ENCODE peak calls at places on chromosome 16, in ten cellular contexts. One of them, this sample, is unnamed.

GRCh38 chr16:30028438-30029093 is 2.5 kb downstream of the TLCD3B start:
- DNase-seq in stimulated activated CD8-positive, alpha-beta memory T cell treated with anti-CD3 and anti-CD28 coated beads, Interleukin-12 subunit alpha, Interleukin-12 subunit beta, amount 100 ng/mL, for 4 hours: no peak
- DNase-seq in osteocyte: no peak
- DNase-seq in C1 segment of cervical spinal cord: no peak
- DNase-seq in GM13977: no peak
- DNase-seq in cardiac muscle cell: peak
- DNase-seq in fibroblast of mammary gland: no peak
- DNase-seq in astrocyte of the spinal cord: no peak
- DNase-seq in substantia nigra: no peak
- DNase-seq in NT2/D1: no peak
- DNase-seq in this sample: no peak

GRCh38 chr16:59878999-59879398 is 1144.9 kb upstream of the GOT2 start:
- DNase-seq in stimulated activated CD8-positive, alpha-beta memory T cell treated with anti-CD3 and anti-CD28 coated beads, Interleukin-12 subunit alpha, Interleukin-12 subunit beta, amount 100 ng/mL, for 4 hours: no peak
- DNase-seq in osteocyte: no peak
- DNase-seq in C1 segment of cervical spinal cord: no peak
- DNase-seq in GM13977: no peak
- DNase-seq in cardiac muscle cell: no peak
- DNase-seq in fibroblast of mammary gland: no peak
- DNase-seq in astrocyte of the spinal cord: no peak
- DNase-seq in substantia nigra: no peak
- DNase-seq in NT2/D1: no peak
- DNase-seq in this sample: no peak

GRCh38 chr16:87132361-87133014 is 184.7 kb downstream of the C16orf95 start:
- DNase-seq in stimulated activated CD8-positive, alpha-beta memory T cell treated with anti-CD3 and anti-CD28 coated beads, Interleukin-12 subunit alpha, Interleukin-12 subunit beta, amount 100 ng/mL, for 4 hours: no peak
- DNase-seq in osteocyte: peak
- DNase-seq in C1 segment of cervical spinal cord: peak
- DNase-seq in GM13977: no peak
- DNase-seq in cardiac muscle cell: no peak
- DNase-seq in fibroblast of mammary gland: peak
- DNase-seq in astrocyte of the spinal cord: peak
- DNase-seq in substantia nigra: no peak
- DNase-seq in NT2/D1: no peak
- DNase-seq in this sample: peak

GRCh38 chr16:58843675-58844074 is 109.6 kb upstream of the GOT2 start:
- DNase-seq in stimulated activated CD8-positive, alpha-beta memory T cell treated with anti-CD3 and anti-CD28 coated beads, Interleukin-12 subunit alpha, Interleukin-12 subunit beta, amount 100 ng/mL, for 4 hours: no peak
- DNase-seq in osteocyte: no peak
- DNase-seq in C1 segment of cervical spinal cord: no peak
- DNase-seq in GM13977: peak
- DNase-seq in cardiac muscle cell: peak
- DNase-seq in fibroblast of mammary gland: peak
- DNase-seq in astrocyte of the spinal cord: peak
- DNase-seq in substantia nigra: no peak
- DNase-seq in NT2/D1: peak
- DNase-seq in this sample: peak

GRCh38 chr16:11136600-11136999 is 119.4 kb downstream of the SOCS1 start:
- DNase-seq in stimulated activated CD8-positive, alpha-beta memory T cell treated with anti-CD3 and anti-CD28 coated beads, Interleukin-12 subunit alpha, Interleukin-12 subunit beta, amount 100 ng/mL, for 4 hours: no peak
- DNase-seq in osteocyte: peak
- DNase-seq in C1 segment of cervical spinal cord: no peak
- DNase-seq in GM13977: no peak
- DNase-seq in cardiac muscle cell: no peak
- DNase-seq in fibroblast of mammary gland: peak
- DNase-seq in astrocyte of the spinal cord: peak
- DNase-seq in substantia nigra: no peak
- DNase-seq in NT2/D1: no peak
- DNase-seq in this sample: no peak

GRCh38 chr16:55044366-55044975 is 113.8 kb downstream of the IRX5 start:
- DNase-seq in stimulated activated CD8-positive, alpha-beta memory T cell treated with anti-CD3 and anti-CD28 coated beads, Interleukin-12 subunit alpha, Interleukin-12 subunit beta, amount 100 ng/mL, for 4 hours: no peak
- DNase-seq in osteocyte: peak
- DNase-seq in C1 segment of cervical spinal cord: no peak
- DNase-seq in GM13977: no peak
- DNase-seq in cardiac muscle cell: no peak
- DNase-seq in fibroblast of mammary gland: no peak
- DNase-seq in astrocyte of the spinal cord: no peak
- DNase-seq in substantia nigra: no peak
- DNase-seq in NT2/D1: no peak
- DNase-seq in this sample: no peak

GRCh38 chr16:84362410-84362809 is 5.9 kb upstream of the ATP2C2 start:
- DNase-seq in stimulated activated CD8-positive, alpha-beta memory T cell treated with anti-CD3 and anti-CD28 coated beads, Interleukin-12 subunit alpha, Interleukin-12 subunit beta, amount 100 ng/mL, for 4 hours: no peak
- DNase-seq in osteocyte: no peak
- DNase-seq in C1 segment of cervical spinal cord: no peak
- DNase-seq in GM13977: no peak
- DNase-seq in cardiac muscle cell: no peak
- DNase-seq in fibroblast of mammary gland: no peak
- DNase-seq in astrocyte of the spinal cord: no peak
- DNase-seq in substantia nigra: no peak
- DNase-seq in NT2/D1: no peak
- DNase-seq in this sample: no peak

GRCh38 chr16:12124742-12125141 is 148.2 kb downstream of the SNX29 start:
- DNase-seq in stimulated activated CD8-positive, alpha-beta memory T cell treated with anti-CD3 and anti-CD28 coated beads, Interleukin-12 subunit alpha, Interleukin-12 subunit beta, amount 100 ng/mL, for 4 hours: no peak
- DNase-seq in osteocyte: no peak
- DNase-seq in C1 segment of cervical spinal cord: no peak
- DNase-seq in GM13977: no peak
- DNase-seq in cardiac muscle cell: no peak
- DNase-seq in fibroblast of mammary gland: no peak
- DNase-seq in astrocyte of the spinal cord: no peak
- DNase-seq in substantia nigra: no peak
- DNase-seq in NT2/D1: no peak
- DNase-seq in this sample: no peak

GRCh38 chr16:48330847-48331204 is 54.4 kb downstream of the SIAH1 start:
- DNase-seq in stimulated activated CD8-positive, alpha-beta memory T cell treated with anti-CD3 and anti-CD28 coated beads, Interleukin-12 subunit alpha, Interleukin-12 subunit beta, amount 100 ng/mL, for 4 hours: no peak
- DNase-seq in osteocyte: no peak
- DNase-seq in C1 segment of cervical spinal cord: no peak
- DNase-seq in GM13977: no peak
- DNase-seq in cardiac muscle cell: no peak
- DNase-seq in fibroblast of mammary gland: no peak
- DNase-seq in astrocyte of the spinal cord: no peak
- DNase-seq in substantia nigra: no peak
- DNase-seq in NT2/D1: no peak
- DNase-seq in this sample: no peak

GRCh38 chr16:26263406-26263805 is 571.6 kb downstream of the HS3ST4 start:
- DNase-seq in stimulated activated CD8-positive, alpha-beta memory T cell treated with anti-CD3 and anti-CD28 coated beads, Interleukin-12 subunit alpha, Interleukin-12 subunit beta, amount 100 ng/mL, for 4 hours: no peak
- DNase-seq in osteocyte: no peak
- DNase-seq in C1 segment of cervical spinal cord: no peak
- DNase-seq in GM13977: no peak
- DNase-seq in cardiac muscle cell: no peak
- DNase-seq in fibroblast of mammary gland: no peak
- DNase-seq in astrocyte of the spinal cord: no peak
- DNase-seq in substantia nigra: no peak
- DNase-seq in NT2/D1: no peak
- DNase-seq in this sample: no peak

GRCh38 chr16:4101421-4102275 is 14.6 kb downstream of the ADCY9 start:
- DNase-seq in stimulated activated CD8-positive, alpha-beta memory T cell treated with anti-CD3 and anti-CD28 coated beads, Interleukin-12 subunit alpha, Interleukin-12 subunit beta, amount 100 ng/mL, for 4 hours: no peak
- DNase-seq in osteocyte: no peak
- DNase-seq in C1 segment of cervical spinal cord: no peak
- DNase-seq in GM13977: no peak
- DNase-seq in cardiac muscle cell: no peak
- DNase-seq in fibroblast of mammary gland: peak
- DNase-seq in astrocyte of the spinal cord: no peak
- DNase-seq in substantia nigra: no peak
- DNase-seq in NT2/D1: no peak
- DNase-seq in this sample: no peak

GRCh38 chr16:68059804-68060203 is 25.4 kb upstream of the NFATC3 start:
- DNase-seq in stimulated activated CD8-positive, alpha-beta memory T cell treated with anti-CD3 and anti-CD28 coated beads, Interleukin-12 subunit alpha, Interleukin-12 subunit beta, amount 100 ng/mL, for 4 hours: no peak
- DNase-seq in osteocyte: no peak
- DNase-seq in C1 segment of cervical spinal cord: no peak
- DNase-seq in GM13977: no peak
- DNase-seq in cardiac muscle cell: no peak
- DNase-seq in fibroblast of mammary gland: no peak
- DNase-seq in astrocyte of the spinal cord: no peak
- DNase-seq in substantia nigra: no peak
- DNase-seq in NT2/D1: no peak
- DNase-seq in this sample: no peak

GRCh38 chr16:4369006-4369766 is 2.5 kb upstream of the VASN start:
- DNase-seq in stimulated activated CD8-positive, alpha-beta memory T cell treated with anti-CD3 and anti-CD28 coated beads, Interleukin-12 subunit alpha, Interleukin-12 subunit beta, amount 100 ng/mL, for 4 hours: no peak
- DNase-seq in osteocyte: no peak
- DNase-seq in C1 segment of cervical spinal cord: no peak
- DNase-seq in GM13977: no peak
- DNase-seq in cardiac muscle cell: no peak
- DNase-seq in fibroblast of mammary gland: peak
- DNase-seq in astrocyte of the spinal cord: no peak
- DNase-seq in substantia nigra: no peak
- DNase-seq in NT2/D1: no peak
- DNase-seq in this sample: no peak

GRCh38 chr16:75385507-75386152 is 47.7 kb downstream of the CFDP1 start:
- DNase-seq in stimulated activated CD8-positive, alpha-beta memory T cell treated with anti-CD3 and anti-CD28 coated beads, Interleukin-12 subunit alpha, Interleukin-12 subunit beta, amount 100 ng/mL, for 4 hours: no peak
- DNase-seq in osteocyte: no peak
- DNase-seq in C1 segment of cervical spinal cord: no peak
- DNase-seq in GM13977: peak
- DNase-seq in cardiac muscle cell: peak
- DNase-seq in fibroblast of mammary gland: peak
- DNase-seq in astrocyte of the spinal cord: peak
- DNase-seq in substantia nigra: no peak
- DNase-seq in NT2/D1: peak
- DNase-seq in this sample: no peak

GRCh38 chr16:1976951-1977874 is 4.1 kb downstream of the NOXO1 start:
- DNase-seq in stimulated activated CD8-positive, alpha-beta memory T cell treated with anti-CD3 and anti-CD28 coated beads, Interleukin-12 subunit alpha, Interleukin-12 subunit beta, amount 100 ng/mL, for 4 hours: no peak
- DNase-seq in osteocyte: no peak
- DNase-seq in C1 segment of cervical spinal cord: no peak
- DNase-seq in GM13977: no peak
- DNase-seq in cardiac muscle cell: no peak
- DNase-seq in fibroblast of mammary gland: no peak
- DNase-seq in astrocyte of the spinal cord: no peak
- DNase-seq in substantia nigra: no peak
- DNase-seq in NT2/D1: no peak
- DNase-seq in this sample: no peak

This sample was measured in frontal cortex.